ENCODE peak calls at places on chromosomes 2 and 18, in nine cellular contexts. One of them, this sample, is unnamed.
A peak's percentile ranks its signal among the peaks of the same experiment; 100 is the strongest.

GRCh38 chr2:71742953-71743601 is 289.7 kb downstream of the DYSF start:
- DNase-seq in NCI-H2029: no peak
- DNase-seq in ACHN: peak; percentile 84
- DNase-seq in T-helper 2 cell: no peak
- DNase-seq in stimulated activated CD8-positive, alpha-beta memory T cell treated with anti-CD3 and anti-CD28 coated beads, Interleukin-7, amount 100 ng/mL, for 1 hour: no peak
- DNase-seq in T-helper 1 cell: no peak
- DNase-seq in left lobe of liver: no peak
- DNase-seq in RKO: peak; percentile 80
- DNase-seq in H7: no peak
- DNase-seq in this sample: peak; percentile 93

GRCh38 chr2:11775384-11775783 is 29.0 kb downstream of the LPIN1 start:
- DNase-seq in NCI-H2029: no peak
- DNase-seq in ACHN: no peak
- DNase-seq in T-helper 2 cell: no peak
- DNase-seq in stimulated activated CD8-positive, alpha-beta memory T cell treated with anti-CD3 and anti-CD28 coated beads, Interleukin-7, amount 100 ng/mL, for 1 hour: no peak
- DNase-seq in T-helper 1 cell: no peak
- DNase-seq in left lobe of liver: no peak
- DNase-seq in RKO: peak; percentile 27
- DNase-seq in H7: no peak
- DNase-seq in this sample: no peak

GRCh38 chr2:207046642-207047213 is 107.4 kb downstream of the CPO start:
- DNase-seq in NCI-H2029: peak; percentile 61
- DNase-seq in ACHN: no peak
- DNase-seq in T-helper 2 cell: no peak
- DNase-seq in stimulated activated CD8-positive, alpha-beta memory T cell treated with anti-CD3 and anti-CD28 coated beads, Interleukin-7, amount 100 ng/mL, for 1 hour: peak; percentile 2
- DNase-seq in T-helper 1 cell: no peak
- DNase-seq in left lobe of liver: no peak
- DNase-seq in RKO: no peak
- DNase-seq in H7: no peak
- DNase-seq in this sample: peak; percentile 52

GRCh38 chr18:13308369-13308768 is 89.8 kb downstream of the LDLRAD4 start:
- DNase-seq in NCI-H2029: no peak
- DNase-seq in ACHN: no peak
- DNase-seq in T-helper 2 cell: peak; percentile 16
- DNase-seq in stimulated activated CD8-positive, alpha-beta memory T cell treated with anti-CD3 and anti-CD28 coated beads, Interleukin-7, amount 100 ng/mL, for 1 hour: no peak
- DNase-seq in T-helper 1 cell: no peak
- DNase-seq in left lobe of liver: peak; percentile 21
- DNase-seq in RKO: no peak
- DNase-seq in H7: no peak
- DNase-seq in this sample: no peak

GRCh38 chr2:12106440-12107080 is 360.1 kb downstream of the LPIN1 start:
- DNase-seq in NCI-H2029: no peak
- DNase-seq in ACHN: peak; percentile 95
- DNase-seq in T-helper 2 cell: no peak
- DNase-seq in stimulated activated CD8-positive, alpha-beta memory T cell treated with anti-CD3 and anti-CD28 coated beads, Interleukin-7, amount 100 ng/mL, for 1 hour: peak; percentile 1
- DNase-seq in T-helper 1 cell: no peak
- DNase-seq in left lobe of liver: no peak
- DNase-seq in RKO: peak; percentile 81
- DNase-seq in H7: no peak
- DNase-seq in this sample: peak; percentile 97

GRCh38 chr2:53058526-53058925 is 709.1 kb upstream of the CHAC2 start:
- DNase-seq in NCI-H2029: no peak
- DNase-seq in ACHN: peak; percentile 12
- DNase-seq in T-helper 2 cell: no peak
- DNase-seq in stimulated activated CD8-positive, alpha-beta memory T cell treated with anti-CD3 and anti-CD28 coated beads, Interleukin-7, amount 100 ng/mL, for 1 hour: no peak
- DNase-seq in T-helper 1 cell: no peak
- DNase-seq in left lobe of liver: no peak
- DNase-seq in RKO: peak; percentile 24
- DNase-seq in H7: peak; percentile 2
- DNase-seq in this sample: no peak

GRCh38 chr2:128311755-128312341 is 6.8 kb downstream of the HS6ST1 start:
- DNase-seq in NCI-H2029: no peak
- DNase-seq in ACHN: no peak
- DNase-seq in T-helper 2 cell: no peak
- DNase-seq in stimulated activated CD8-positive, alpha-beta memory T cell treated with anti-CD3 and anti-CD28 coated beads, Interleukin-7, amount 100 ng/mL, for 1 hour: no peak
- DNase-seq in T-helper 1 cell: no peak
- DNase-seq in left lobe of liver: peak; percentile 44
- DNase-seq in RKO: no peak
- DNase-seq in H7: peak; percentile 48
- DNase-seq in this sample: no peak

GRCh38 chr2:86518498-86518897 is 44.7 kb downstream of the CHMP3 start:
- DNase-seq in NCI-H2029: no peak
- DNase-seq in ACHN: peak; percentile 8
- DNase-seq in T-helper 2 cell: peak; percentile 3
- DNase-seq in stimulated activated CD8-positive, alpha-beta memory T cell treated with anti-CD3 and anti-CD28 coated beads, Interleukin-7, amount 100 ng/mL, for 1 hour: peak; percentile 7
- DNase-seq in T-helper 1 cell: no peak
- DNase-seq in left lobe of liver: no peak
- DNase-seq in RKO: peak; percentile 47
- DNase-seq in H7: peak; percentile 12
- DNase-seq in this sample: no peak

GRCh38 chr2:208025814-208026184 is 472 bp upstream of the PLEKHM3 start:
- DNase-seq in NCI-H2029: no peak
- DNase-seq in ACHN: peak; percentile 19
- DNase-seq in T-helper 2 cell: peak; percentile 10
- DNase-seq in stimulated activated CD8-positive, alpha-beta memory T cell treated with anti-CD3 and anti-CD28 coated beads, Interleukin-7, amount 100 ng/mL, for 1 hour: no peak
- DNase-seq in T-helper 1 cell: no peak
- DNase-seq in left lobe of liver: no peak
- DNase-seq in RKO: no peak
- DNase-seq in H7: peak; percentile 22
- DNase-seq in this sample: no peak

GRCh38 chr2:33426666-33427231 is 49.7 kb upstream of the RASGRP3 start:
- DNase-seq in NCI-H2029: peak; percentile 54
- DNase-seq in ACHN: peak; percentile 8
- DNase-seq in T-helper 2 cell: no peak
- DNase-seq in stimulated activated CD8-positive, alpha-beta memory T cell treated with anti-CD3 and anti-CD28 coated beads, Interleukin-7, amount 100 ng/mL, for 1 hour: no peak
- DNase-seq in T-helper 1 cell: no peak
- DNase-seq in left lobe of liver: peak; percentile 66
- DNase-seq in RKO: no peak
- DNase-seq in H7: no peak
- DNase-seq in this sample: peak; percentile 90

GRCh38 chr18:79400591-79401381 is 5.1 kb downstream of the NFATC1 start:
- DNase-seq in NCI-H2029: no peak
- DNase-seq in ACHN: no peak
- DNase-seq in T-helper 2 cell: peak; percentile 61
- DNase-seq in stimulated activated CD8-positive, alpha-beta memory T cell treated with anti-CD3 and anti-CD28 coated beads, Interleukin-7, amount 100 ng/mL, for 1 hour: no peak
- DNase-seq in T-helper 1 cell: peak; percentile 69
- DNase-seq in left lobe of liver: no peak
- DNase-seq in RKO: no peak
- DNase-seq in H7: peak; percentile 96
- DNase-seq in this sample: no peak

GRCh38 chr2:42092084-42092996 is 44.5 kb downstream of the PKDCC start:
- DNase-seq in NCI-H2029: no peak
- DNase-seq in ACHN: no peak
- DNase-seq in T-helper 2 cell: no peak
- DNase-seq in stimulated activated CD8-positive, alpha-beta memory T cell treated with anti-CD3 and anti-CD28 coated beads, Interleukin-7, amount 100 ng/mL, for 1 hour: no peak
- DNase-seq in T-helper 1 cell: no peak
- DNase-seq in left lobe of liver: no peak
- DNase-seq in RKO: no peak
- DNase-seq in H7: no peak
- DNase-seq in this sample: no peak

GRCh38 chr2:203650860-203651613 is 55.4 kb upstream of the CD28 start:
- DNase-seq in NCI-H2029: peak; percentile 84
- DNase-seq in ACHN: peak; percentile 65
- DNase-seq in T-helper 2 cell: no peak
- DNase-seq in stimulated activated CD8-positive, alpha-beta memory T cell treated with anti-CD3 and anti-CD28 coated beads, Interleukin-7, amount 100 ng/mL, for 1 hour: no peak
- DNase-seq in T-helper 1 cell: no peak
- DNase-seq in left lobe of liver: peak; percentile 78
- DNase-seq in RKO: peak; percentile 50
- DNase-seq in H7: no peak
- DNase-seq in this sample: no peak

GRCh38 chr18:51614033-51614432 is 416.6 kb upstream of the MEX3C start:
- DNase-seq in NCI-H2029: no peak
- DNase-seq in ACHN: no peak
- DNase-seq in T-helper 2 cell: no peak
- DNase-seq in stimulated activated CD8-positive, alpha-beta memory T cell treated with anti-CD3 and anti-CD28 coated beads, Interleukin-7, amount 100 ng/mL, for 1 hour: no peak
- DNase-seq in T-helper 1 cell: no peak
- DNase-seq in left lobe of liver: no peak
- DNase-seq in RKO: peak; percentile 64
- DNase-seq in H7: no peak
- DNase-seq in this sample: no peak

GRCh38 chr2:220277445-220277960 is 650.1 kb downstream of the SLC4A3 start:
- DNase-seq in NCI-H2029: peak; percentile 19
- DNase-seq in ACHN: peak; percentile 69
- DNase-seq in T-helper 2 cell: no peak
- DNase-seq in stimulated activated CD8-positive, alpha-beta memory T cell treated with anti-CD3 and anti-CD28 coated beads, Interleukin-7, amount 100 ng/mL, for 1 hour: no peak
- DNase-seq in T-helper 1 cell: no peak
- DNase-seq in left lobe of liver: peak; percentile 87
- DNase-seq in RKO: no peak
- DNase-seq in H7: no peak
- DNase-seq in this sample: peak; percentile 3

GRCh38 chr18:50306944-50307343 is 19.5 kb upstream of the CXXC1 start:
- DNase-seq in NCI-H2029: no peak
- DNase-seq in ACHN: no peak
- DNase-seq in T-helper 2 cell: no peak
- DNase-seq in stimulated activated CD8-positive, alpha-beta memory T cell treated with anti-CD3 and anti-CD28 coated beads, Interleukin-7, amount 100 ng/mL, for 1 hour: no peak
- DNase-seq in T-helper 1 cell: no peak
- DNase-seq in left lobe of liver: no peak
- DNase-seq in RKO: no peak
- DNase-seq in H7: no peak
- DNase-seq in this sample: no peak

GRCh38 chr18:79625924-79626561 is 53.6 kb upstream of the CTDP1 start:
- DNase-seq in NCI-H2029: no peak
- DNase-seq in ACHN: no peak
- DNase-seq in T-helper 2 cell: no peak
- DNase-seq in stimulated activated CD8-positive, alpha-beta memory T cell treated with anti-CD3 and anti-CD28 coated beads, Interleukin-7, amount 100 ng/mL, for 1 hour: no peak
- DNase-seq in T-helper 1 cell: no peak
- DNase-seq in left lobe of liver: no peak
- DNase-seq in RKO: no peak
- DNase-seq in H7: no peak
- DNase-seq in this sample: no peak

GRCh38 chr2:108492364-108492763 is 41.9 kb upstream of the LIMS1 start:
- DNase-seq in NCI-H2029: no peak
- DNase-seq in ACHN: peak; percentile 46
- DNase-seq in T-helper 2 cell: no peak
- DNase-seq in stimulated activated CD8-positive, alpha-beta memory T cell treated with anti-CD3 and anti-CD28 coated beads, Interleukin-7, amount 100 ng/mL, for 1 hour: no peak
- DNase-seq in T-helper 1 cell: no peak
- DNase-seq in left lobe of liver: no peak
- DNase-seq in RKO: peak; percentile 35
- DNase-seq in H7: no peak
- DNase-seq in this sample: no peak

This sample was measured in SJSA1.